ENCODE peak calls at places on chromosomes 6 and 20, in four cellular contexts. C is AG10803; U is Calu3; V is activated CD4-positive, alpha-beta T cell treated with anti-CD3 and anti-CD28 coated beads, Interleukin-2, amount 10 ng/mL, durations not matched to agents 7 days and 5 days. W is an unnamed sample.

GRCh38 chr6:126944512-126944911 is 174.0 kb upstream of the RSPO3 start:
- DNase-seq in C (no peak), U (no peak), V (no peak), W (no peak)

GRCh38 chr6:2264932-2265331 is 19.5 kb upstream of the GMDS start:
- DNase-seq in C (peak; percentile 25), U (no peak), V (no peak), W (peak; percentile 16)

GRCh38 chr6:149925253-149925973 is 2.5 kb upstream of the RAET1G start:
- DNase-seq in C (peak; percentile 31), U (no peak), V (no peak), W (peak; percentile 25)

GRCh38 chr6:96520039-96520850 is 1.4 kb upstream of the UFL1 start:
- DNase-seq in C (no peak), U (peak; percentile 80), V (no peak), W (no peak)

GRCh38 chr6:82957171-82957894 is 108.3 kb downstream of the UBE3D start:
- DNase-seq in C (peak; percentile 74), U (no peak), V (no peak), W (no peak)

GRCh38 chr6:49054311-49054710 is 408.7 kb downstream of the MMUT start:
- DNase-seq in C (no peak), U (no peak), V (no peak), W (no peak)

GRCh38 chr6:55974688-55975087 is 99.3 kb upstream of the BMP5 start:
- DNase-seq in C (no peak), U (no peak), V (no peak), W (no peak)

GRCh38 chr6:3438190-3439167 is 18.4 kb downstream of the SLC22A23 start:
- DNase-seq in C (peak; percentile 69), U (no peak), V (no peak), W (no peak)

GRCh38 chr20:23347791-23348190 is 2.8 kb upstream of the NXT1 start:
- DNase-seq in C (no peak), U (no peak), V (no peak), W (no peak)

GRCh38 chr6:161117329-161117707 is 125.7 kb downstream of the MAP3K4 start:
- DNase-seq in C (no peak), U (no peak), V (no peak), W (no peak)

GRCh38 chr20:41482647-41483552 is 116.3 kb upstream of the EMILIN3 start:
- DNase-seq in C (peak; percentile 97), U (no peak), V (no peak), W (peak; percentile 76)

GRCh38 chr6:85118233-85118632 is 331.6 kb upstream of the NT5E start:
- DNase-seq in C (no peak), U (peak; percentile 4), V (no peak), W (no peak)